ENCODE peak calls at places on chromosomes 3 and 15, in eight cellular contexts. One of them, this sample, is unnamed.

GRCh38 chr15:41011055-41011815 is 58.0 kb downstream of the CHAC1 start:
- DNase-seq in naive thymus-derived CD4-positive, alpha-beta T cell: no peak
- DNase-seq in stomach: no peak
- DNase-seq in IMR-90: peak
- DNase-seq in PC-3: no peak
- DNase-seq in hepatocyte: no peak
- DNase-seq in brain microvascular endothelial cell: no peak
- DNase-seq in WERI-Rb-1: no peak
- DNase-seq in this sample: no peak

GRCh38 chr15:58755956-58756355 is 6.4 kb upstream of the ADAM10 start:
- DNase-seq in naive thymus-derived CD4-positive, alpha-beta T cell: no peak
- DNase-seq in stomach: no peak
- DNase-seq in IMR-90: no peak
- DNase-seq in PC-3: no peak
- DNase-seq in hepatocyte: no peak
- DNase-seq in brain microvascular endothelial cell: no peak
- DNase-seq in WERI-Rb-1: no peak
- DNase-seq in this sample: no peak

GRCh38 chr3:178036745-178037144 is 499.5 kb upstream of the KCNMB2 start:
- DNase-seq in naive thymus-derived CD4-positive, alpha-beta T cell: no peak
- DNase-seq in stomach: no peak
- DNase-seq in IMR-90: peak
- DNase-seq in PC-3: no peak
- DNase-seq in hepatocyte: no peak
- DNase-seq in brain microvascular endothelial cell: no peak
- DNase-seq in WERI-Rb-1: no peak
- DNase-seq in this sample: no peak

GRCh38 chr3:113557374-113557773 is 25.0 kb downstream of the SIDT1 start:
- DNase-seq in naive thymus-derived CD4-positive, alpha-beta T cell: no peak
- DNase-seq in stomach: no peak
- DNase-seq in IMR-90: peak
- DNase-seq in PC-3: peak
- DNase-seq in hepatocyte: peak
- DNase-seq in brain microvascular endothelial cell: peak
- DNase-seq in WERI-Rb-1: no peak
- DNase-seq in this sample: no peak

GRCh38 chr3:34075975-34076374 is 277.5 kb downstream of the PDCD6IP start:
- DNase-seq in naive thymus-derived CD4-positive, alpha-beta T cell: no peak
- DNase-seq in stomach: no peak
- DNase-seq in IMR-90: no peak
- DNase-seq in PC-3: no peak
- DNase-seq in hepatocyte: no peak
- DNase-seq in brain microvascular endothelial cell: no peak
- DNase-seq in WERI-Rb-1: no peak
- DNase-seq in this sample: no peak

GRCh38 chr15:44782516-44782915 is 46.2 kb downstream of the TRIM69 start:
- DNase-seq in naive thymus-derived CD4-positive, alpha-beta T cell: no peak
- DNase-seq in stomach: no peak
- DNase-seq in IMR-90: no peak
- DNase-seq in PC-3: no peak
- DNase-seq in hepatocyte: no peak
- DNase-seq in brain microvascular endothelial cell: no peak
- DNase-seq in WERI-Rb-1: no peak
- DNase-seq in this sample: no peak

GRCh38 chr3:117700573-117701360 is 991.2 kb downstream of the TUSC7 start:
- DNase-seq in naive thymus-derived CD4-positive, alpha-beta T cell: no peak
- DNase-seq in stomach: no peak
- DNase-seq in IMR-90: peak
- DNase-seq in PC-3: no peak
- DNase-seq in hepatocyte: no peak
- DNase-seq in brain microvascular endothelial cell: no peak
- DNase-seq in WERI-Rb-1: no peak
- DNase-seq in this sample: no peak

GRCh38 chr15:57948554-57949289 is 116.8 kb downstream of the ALDH1A2 start:
- DNase-seq in naive thymus-derived CD4-positive, alpha-beta T cell: no peak
- DNase-seq in stomach: no peak
- DNase-seq in IMR-90: no peak
- DNase-seq in PC-3: no peak
- DNase-seq in hepatocyte: no peak
- DNase-seq in brain microvascular endothelial cell: no peak
- DNase-seq in WERI-Rb-1: no peak
- DNase-seq in this sample: no peak

GRCh38 chr15:60237411-60237810 is 160.4 kb downstream of the ANXA2 start:
- DNase-seq in naive thymus-derived CD4-positive, alpha-beta T cell: no peak
- DNase-seq in stomach: no peak
- DNase-seq in IMR-90: peak
- DNase-seq in PC-3: no peak
- DNase-seq in hepatocyte: peak
- DNase-seq in brain microvascular endothelial cell: no peak
- DNase-seq in WERI-Rb-1: no peak
- DNase-seq in this sample: no peak

GRCh38 chr3:153625506-153625905 is 463.5 kb downstream of the RAP2B start:
- DNase-seq in naive thymus-derived CD4-positive, alpha-beta T cell: no peak
- DNase-seq in stomach: no peak
- DNase-seq in IMR-90: peak
- DNase-seq in PC-3: no peak
- DNase-seq in hepatocyte: no peak
- DNase-seq in brain microvascular endothelial cell: no peak
- DNase-seq in WERI-Rb-1: peak
- DNase-seq in this sample: no peak

GRCh38 chr3:96430019-96430541 is 384.3 kb upstream of the EPHA6 start:
- DNase-seq in naive thymus-derived CD4-positive, alpha-beta T cell: no peak
- DNase-seq in stomach: no peak
- DNase-seq in IMR-90: no peak
- DNase-seq in PC-3: peak
- DNase-seq in hepatocyte: no peak
- DNase-seq in brain microvascular endothelial cell: no peak
- DNase-seq in WERI-Rb-1: no peak
- DNase-seq in this sample: no peak

GRCh38 chr3:38475716-38476115 is 20.4 kb upstream of the EXOG start:
- DNase-seq in naive thymus-derived CD4-positive, alpha-beta T cell: no peak
- DNase-seq in stomach: no peak
- DNase-seq in IMR-90: no peak
- DNase-seq in PC-3: no peak
- DNase-seq in hepatocyte: no peak
- DNase-seq in brain microvascular endothelial cell: no peak
- DNase-seq in WERI-Rb-1: no peak
- DNase-seq in this sample: no peak
- H3K27ac ChIP-seq in naive thymus-derived CD4-positive, alpha-beta T cell: no peak
- H3K27ac ChIP-seq in stomach: no peak
- H3K27ac ChIP-seq in IMR-90: no peak
- H3K27ac ChIP-seq in PC-3: no peak
- H3K27ac ChIP-seq in hepatocyte: no peak
- H3K27ac ChIP-seq in brain microvascular endothelial cell: no peak
- H3K27ac ChIP-seq in WERI-Rb-1: no peak
- H3K27ac ChIP-seq in this sample: no peak

DNA sequence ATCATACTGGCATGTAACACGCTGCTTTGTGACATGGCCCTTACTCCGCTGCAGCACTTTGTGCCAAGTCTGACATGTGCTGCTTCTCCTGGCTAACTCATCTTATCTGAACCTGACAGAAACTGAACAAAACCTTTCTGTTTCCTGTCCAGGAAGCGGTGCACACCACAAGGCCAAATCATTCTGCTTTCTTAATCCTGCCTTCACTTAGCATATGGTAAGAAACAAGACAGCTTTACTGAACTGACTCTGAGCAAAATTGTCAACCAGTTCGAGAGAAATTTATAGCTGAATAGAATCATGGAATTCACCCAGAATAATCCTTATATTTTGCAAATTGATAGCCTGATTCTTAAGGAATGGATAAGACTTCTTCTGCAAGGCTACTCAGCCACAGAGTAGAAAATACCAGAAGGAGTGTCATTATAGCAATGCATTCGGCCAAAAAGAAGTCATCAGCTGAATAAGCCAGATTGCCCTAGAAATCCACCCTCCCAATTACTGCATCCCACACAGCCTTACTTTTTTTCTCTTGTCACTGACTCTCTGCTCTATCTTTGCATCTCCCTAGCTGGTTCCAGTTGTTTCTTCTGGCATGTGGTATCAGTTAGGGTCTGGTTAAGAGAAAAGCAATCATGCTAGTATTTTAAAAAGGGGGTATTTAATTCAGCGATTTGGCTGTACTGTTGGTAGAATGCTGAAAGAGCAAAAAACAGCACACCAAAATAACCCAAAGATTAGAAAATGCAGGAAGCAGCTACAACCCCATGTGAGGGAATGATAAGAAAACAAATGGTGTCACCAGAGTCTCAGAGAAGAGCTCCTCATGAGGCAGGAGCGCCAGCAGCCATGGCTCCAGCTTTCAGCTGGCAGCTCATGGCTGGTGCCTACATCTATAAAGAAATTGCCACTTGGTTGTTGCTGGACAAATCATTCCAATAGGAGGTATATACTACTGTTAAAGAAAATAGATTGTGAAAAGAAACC is 41.7 kb upstream of the STRIT1 start:
- DNase-seq in naive thymus-derived CD4-positive, alpha-beta T cell: no peak
- DNase-seq in stomach: no peak
- DNase-seq in IMR-90: no peak
- DNase-seq in PC-3: no peak
- DNase-seq in hepatocyte: no peak
- DNase-seq in brain microvascular endothelial cell: no peak
- DNase-seq in WERI-Rb-1: no peak
- DNase-seq in this sample: no peak
- H3K27ac ChIP-seq in naive thymus-derived CD4-positive, alpha-beta T cell: no peak
- H3K27ac ChIP-seq in stomach: no peak
- H3K27ac ChIP-seq in IMR-90: no peak
- H3K27ac ChIP-seq in PC-3: no peak
- H3K27ac ChIP-seq in hepatocyte: no peak
- H3K27ac ChIP-seq in brain microvascular endothelial cell: no peak
- H3K27ac ChIP-seq in WERI-Rb-1: no peak
- H3K27ac ChIP-seq in this sample: no peak

GRCh38 chr3:195122261-195122660 is 148.7 kb downstream of the XXYLT1 start:
- DNase-seq in naive thymus-derived CD4-positive, alpha-beta T cell: no peak
- DNase-seq in stomach: no peak
- DNase-seq in IMR-90: no peak
- DNase-seq in PC-3: no peak
- DNase-seq in hepatocyte: no peak
- DNase-seq in brain microvascular endothelial cell: no peak
- DNase-seq in WERI-Rb-1: no peak
- DNase-seq in this sample: no peak

GRCh38 chr3:195120199-195120556 is 150.8 kb downstream of the XXYLT1 start:
- DNase-seq in naive thymus-derived CD4-positive, alpha-beta T cell: no peak
- DNase-seq in stomach: no peak
- DNase-seq in IMR-90: no peak
- DNase-seq in PC-3: no peak
- DNase-seq in hepatocyte: no peak
- DNase-seq in brain microvascular endothelial cell: no peak
- DNase-seq in WERI-Rb-1: no peak
- DNase-seq in this sample: no peak

GRCh38 chr3:195117978-195118581 is 152.9 kb downstream of the XXYLT1 start:
- DNase-seq in naive thymus-derived CD4-positive, alpha-beta T cell: no peak
- DNase-seq in stomach: peak
- DNase-seq in IMR-90: peak
- DNase-seq in PC-3: peak
- DNase-seq in hepatocyte: peak
- DNase-seq in brain microvascular endothelial cell: peak
- DNase-seq in WERI-Rb-1: no peak
- DNase-seq in this sample: no peak

GRCh38 chr3:195118671-195119070 is 152.3 kb downstream of the XXYLT1 start:
- DNase-seq in naive thymus-derived CD4-positive, alpha-beta T cell: no peak
- DNase-seq in stomach: no peak
- DNase-seq in IMR-90: no peak
- DNase-seq in PC-3: no peak
- DNase-seq in hepatocyte: no peak
- DNase-seq in brain microvascular endothelial cell: no peak
- DNase-seq in WERI-Rb-1: no peak
- DNase-seq in this sample: no peak

DNA sequence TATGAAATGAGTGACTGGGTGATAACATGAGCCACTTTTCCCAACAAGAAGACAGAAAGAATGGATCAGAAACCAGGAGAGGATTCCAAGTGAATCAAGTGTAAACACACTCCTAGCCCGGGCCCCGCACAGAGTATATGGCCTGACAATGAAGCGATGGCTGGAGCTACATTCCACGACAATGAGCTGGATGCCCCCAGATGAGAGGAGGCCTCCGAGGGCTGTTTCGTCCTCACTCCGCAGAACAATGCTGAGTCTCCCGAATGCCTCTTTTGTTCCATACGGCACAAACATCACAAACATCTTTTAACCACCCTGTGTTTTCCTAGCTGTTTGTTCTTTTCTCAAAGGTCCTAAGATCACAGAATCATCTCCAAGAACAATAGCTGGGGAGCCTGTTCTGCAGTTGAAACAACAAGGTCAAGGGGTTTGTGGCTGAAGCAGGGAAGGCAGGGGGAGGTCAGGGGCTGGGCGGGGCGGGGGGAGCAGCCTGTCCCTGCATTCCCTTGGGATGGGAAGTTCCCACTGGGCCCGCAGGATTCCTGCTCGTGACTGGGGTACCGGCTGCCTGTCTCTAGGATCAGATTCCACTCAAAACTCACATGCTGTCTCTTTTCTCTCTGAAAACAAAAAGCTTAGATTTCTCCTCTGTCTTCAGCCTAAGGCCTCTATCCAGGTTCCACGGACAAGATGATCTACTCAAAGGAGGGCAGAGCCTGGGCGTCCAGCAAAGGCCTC is 151.3 kb downstream of the XXYLT1 start:
- DNase-seq in naive thymus-derived CD4-positive, alpha-beta T cell: no peak
- DNase-seq in stomach: no peak
- DNase-seq in IMR-90: peak
- DNase-seq in PC-3: peak
- DNase-seq in hepatocyte: peak
- DNase-seq in brain microvascular endothelial cell: peak
- DNase-seq in WERI-Rb-1: no peak
- DNase-seq in this sample: no peak
- H3K27ac ChIP-seq in naive thymus-derived CD4-positive, alpha-beta T cell: no peak
- H3K27ac ChIP-seq in stomach: peak
- H3K27ac ChIP-seq in IMR-90: peak
- H3K27ac ChIP-seq in PC-3: peak
- H3K27ac ChIP-seq in hepatocyte: peak
- H3K27ac ChIP-seq in brain microvascular endothelial cell: peak
- H3K27ac ChIP-seq in WERI-Rb-1: no peak
- H3K27ac ChIP-seq in this sample: peak

DNA sequence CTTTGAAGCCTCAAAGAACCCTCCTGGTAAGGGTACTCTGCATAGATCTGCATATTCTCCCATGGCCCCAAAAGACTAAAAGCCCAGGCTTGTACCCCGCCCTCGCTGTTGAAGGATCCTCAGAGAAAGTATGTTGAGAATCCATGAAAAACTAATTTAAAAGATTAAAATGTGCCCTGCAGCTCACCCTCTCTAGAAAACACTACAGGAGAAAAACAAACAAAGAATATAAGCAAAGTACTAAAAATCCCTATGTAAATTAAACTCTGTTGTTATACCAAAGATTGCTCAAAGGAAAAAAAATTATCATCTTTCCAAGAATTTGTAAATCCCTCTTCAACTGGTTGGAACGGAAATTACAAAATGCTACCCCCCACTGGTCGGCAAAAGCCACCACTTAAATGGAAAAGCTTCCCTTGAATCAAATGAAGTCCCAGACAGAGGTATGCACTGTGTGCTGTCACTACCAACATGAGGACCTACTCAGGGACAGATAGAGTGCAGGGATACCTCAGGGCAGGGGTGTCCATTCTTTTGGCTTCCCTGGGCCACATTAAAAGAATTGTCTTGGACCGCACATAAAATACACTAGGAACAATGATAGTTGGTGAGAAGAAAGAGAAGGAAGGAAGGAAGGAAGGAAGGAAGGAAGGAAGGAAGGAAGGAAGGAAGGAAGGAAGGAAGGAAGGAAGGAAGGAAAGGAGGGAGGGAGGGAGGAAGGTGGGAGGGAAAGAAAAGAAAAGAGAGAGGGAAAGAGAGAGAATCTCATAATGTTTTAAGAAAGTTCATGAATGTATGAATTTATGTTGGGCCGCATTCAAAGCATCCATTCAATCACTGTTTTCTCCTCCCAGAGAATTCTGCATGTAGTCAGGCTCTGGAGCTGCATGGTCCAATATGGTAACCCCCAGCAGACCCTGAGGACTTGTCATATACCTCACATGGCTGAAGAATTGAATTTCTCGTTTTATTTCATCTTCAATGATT is 88.1 kb downstream of the MAGI1 start:
- DNase-seq in naive thymus-derived CD4-positive, alpha-beta T cell: no peak
- DNase-seq in stomach: no peak
- DNase-seq in IMR-90: no peak
- DNase-seq in PC-3: no peak
- DNase-seq in hepatocyte: no peak
- DNase-seq in brain microvascular endothelial cell: no peak
- DNase-seq in WERI-Rb-1: no peak
- DNase-seq in this sample: no peak
- H3K27ac ChIP-seq in naive thymus-derived CD4-positive, alpha-beta T cell: no peak
- H3K27ac ChIP-seq in stomach: peak
- H3K27ac ChIP-seq in IMR-90: no peak
- H3K27ac ChIP-seq in PC-3: no peak
- H3K27ac ChIP-seq in hepatocyte: peak
- H3K27ac ChIP-seq in brain microvascular endothelial cell: no peak
- H3K27ac ChIP-seq in WERI-Rb-1: no peak
- H3K27ac ChIP-seq in this sample: no peak